ENCODE peak calls at places on chromosomes 1 and 21, in five cellular contexts. N, F, R, U and Z are unnamed samples.

GRCh38 chr1:240092301-240093119 is 827 bp downstream of the FMN2 start:
- DNase-seq in N (no peak), F (peak), R (no peak), U (peak), Z (peak)

GRCh38 chr1:65020774-65021173 is 54.4 kb upstream of the JAK1 start:
- DNase-seq in N (no peak), F (no peak), R (no peak), U (peak), Z (no peak)

GRCh38 chr1:189185077-189185476 is 1292.6 kb downstream of the BRINP3 start:
- DNase-seq in N (no peak), F (no peak), R (no peak), U (no peak), Z (peak)

GRCh38 chr1:153793973-153794615 is 18.9 kb downstream of the SLC27A3 start:
- DNase-seq in N (no peak), F (no peak), R (no peak), U (no peak), Z (no peak)

GRCh38 chr21:46551636-46552241 is 53.1 kb downstream of the S100B start:
- DNase-seq in N (peak), F (no peak), R (peak), U (no peak), Z (no peak)

GRCh38 chr1:156006666-156007376 is 13.9 kb downstream of the SSR2 start:
- DNase-seq in N (no peak), F (no peak), R (no peak), U (no peak), Z (no peak)

GRCh38 chr1:19495816-19496528 is 10.6 kb upstream of the CAPZB start:
- DNase-seq in N (no peak), F (peak), R (no peak), U (no peak), Z (peak)

GRCh38 chr1:219697667-219698066 is 84.8 kb upstream of the ZC3H11B start:
- DNase-seq in N (no peak), F (no peak), R (no peak), U (no peak), Z (no peak)

GRCh38 chr1:147849097-147849873 is 53.3 kb upstream of the GJA8 start:
- DNase-seq in N (no peak), F (peak), R (peak), U (peak), Z (no peak)

GRCh38 chr1:199264283-199264682 is 625.4 kb downstream of the PTPRC start:
- DNase-seq in N (no peak), F (no peak), R (no peak), U (no peak), Z (no peak)

GRCh38 chr1:7722670-7723012 is 48.5 kb upstream of the VAMP3 start:
- DNase-seq in N (no peak), F (no peak), R (no peak), U (no peak), Z (no peak)

GRCh38 chr1:32709075-32709474 is 6.5 kb upstream of the SYNC start:
- DNase-seq in N (no peak), F (no peak), R (no peak), U (no peak), Z (no peak)

GRCh38 chr1:54977938-54978337 is 2.5 kb upstream of the TMEM61 start:
- DNase-seq in N (no peak), F (no peak), R (no peak), U (no peak), Z (no peak)

GRCh38 chr1:243447844-243448243 is 192.0 kb downstream of the SDCCAG8 start:
- DNase-seq in N (no peak), F (no peak), R (no peak), U (no peak), Z (no peak)

DNA sequence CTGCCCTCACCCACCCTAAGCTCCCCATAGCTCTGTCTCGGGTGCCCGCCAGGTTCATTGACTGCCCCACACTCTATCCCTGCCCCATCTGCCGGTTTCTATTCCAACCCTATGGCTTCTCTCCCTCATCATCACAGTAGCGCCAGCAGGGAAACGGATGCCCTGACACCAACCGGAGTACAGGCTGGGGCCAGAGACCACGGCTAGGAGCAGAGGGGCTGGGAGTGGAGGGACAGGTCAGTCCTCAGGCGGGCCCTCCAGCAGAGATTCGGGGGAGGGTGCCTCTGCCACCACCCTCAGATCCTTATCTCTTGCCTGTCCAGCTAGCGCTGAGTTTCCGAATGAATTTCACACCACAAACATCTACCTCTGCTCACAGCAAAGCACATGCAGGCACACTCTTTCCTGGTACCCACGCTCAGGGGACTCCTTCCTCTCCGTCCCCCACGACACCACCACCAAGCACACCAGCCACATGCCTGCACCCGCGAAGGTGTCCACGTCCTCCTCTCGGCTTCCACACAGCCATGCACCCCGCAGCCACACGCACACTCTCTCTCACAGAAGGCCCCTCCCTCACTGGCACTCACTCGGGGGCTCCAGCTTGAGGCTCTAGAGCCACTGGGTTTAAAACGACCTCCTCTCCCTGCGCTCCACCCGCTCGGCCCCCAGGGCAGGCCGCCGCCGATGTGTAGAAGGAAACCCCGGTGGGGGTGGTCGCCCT is 7.2 kb downstream of the TAL1 start:
- DNase-seq in N (no peak), F (no peak), R (no peak), U (no peak), Z (no peak)
- H3K4me3 ChIP-seq in N (no peak), F (no peak), R (peak), U (no peak), Z (no peak)

DNA sequence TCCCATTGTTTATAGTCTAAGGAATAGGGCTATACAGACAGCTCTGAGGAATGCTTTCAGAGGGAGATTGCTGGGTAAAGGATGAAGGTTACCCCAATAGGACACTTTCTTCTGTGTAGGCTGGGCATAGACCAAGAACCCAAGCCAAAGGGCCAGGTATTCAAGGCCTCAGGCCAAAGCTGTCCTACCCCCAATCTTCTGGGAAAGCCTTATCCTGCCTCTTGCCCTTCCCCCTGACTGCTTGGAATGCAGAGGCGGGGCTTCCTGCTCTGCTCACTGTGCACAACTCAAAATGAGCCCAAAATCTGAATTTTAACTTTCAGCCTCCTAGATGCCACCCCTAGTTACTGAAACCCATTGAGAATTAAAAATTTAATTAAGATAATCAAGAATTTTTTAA is 2.2 kb downstream of the OR10Z1 start:
- DNase-seq in N (no peak), F (no peak), R (no peak), U (no peak), Z (no peak)
- TF ChIP-seq CTCF in N (no peak), F (no peak), R (no peak), U (no peak), Z (no peak)

DNA sequence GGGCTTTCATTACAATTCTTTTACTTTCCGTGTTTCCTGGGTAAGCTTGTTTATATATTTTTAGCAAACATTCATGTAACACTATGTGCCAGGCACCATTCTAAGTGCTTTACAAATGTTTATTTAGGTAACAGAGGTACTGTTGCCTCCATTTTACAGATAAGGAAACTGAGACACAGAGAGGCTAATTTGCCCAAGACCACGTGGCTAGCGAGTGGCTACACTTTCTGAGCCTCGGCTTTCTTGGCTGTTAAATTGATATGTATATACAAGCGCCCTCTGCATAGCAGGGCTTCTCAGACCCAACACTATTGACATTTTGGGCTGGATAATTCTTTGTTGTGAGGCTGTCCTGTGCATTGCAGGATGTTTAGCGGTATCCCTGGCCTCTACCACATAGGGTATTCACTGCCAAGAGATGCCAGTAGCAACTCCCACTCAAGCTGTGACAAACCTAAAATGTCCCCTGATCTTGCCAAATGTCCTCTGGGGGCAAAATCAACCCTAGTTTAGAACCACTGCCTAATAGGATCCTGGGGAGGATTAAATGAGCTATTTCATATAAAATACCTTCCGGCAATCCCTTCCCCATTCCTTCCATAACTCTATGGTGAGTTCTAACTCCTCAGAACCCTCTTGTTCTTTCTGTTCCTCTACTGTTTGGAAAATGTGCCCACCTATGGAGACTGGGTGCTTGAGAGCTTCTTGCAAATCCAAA is 17.2 kb upstream of the ID3 start:
- DNase-seq in N (no peak), F (peak), R (no peak), U (no peak), Z (peak)
- H3K4me3 ChIP-seq in N (no peak), F (peak), R (no peak), U (no peak), Z (peak)

GRCh38 chr1:111198836-111199235 is 1.6 kb downstream of the DENND2D start:
- DNase-seq in N (no peak), F (no peak), R (no peak), U (no peak), Z (no peak)

GRCh38 chr1:111199329-111199728 is 1.1 kb downstream of the DENND2D start:
- DNase-seq in N (no peak), F (no peak), R (no peak), U (no peak), Z (no peak)

GRCh38 chr1:111200802-111201161 is 336 bp upstream of the DENND2D start:
- DNase-seq in N (no peak), F (no peak), R (no peak), U (no peak), Z (no peak)

GRCh38 chr1:111201275-111202090 is 1.0 kb upstream of the DENND2D start:
- DNase-seq in N (peak), F (no peak), R (no peak), U (no peak), Z (no peak)

DNA sequence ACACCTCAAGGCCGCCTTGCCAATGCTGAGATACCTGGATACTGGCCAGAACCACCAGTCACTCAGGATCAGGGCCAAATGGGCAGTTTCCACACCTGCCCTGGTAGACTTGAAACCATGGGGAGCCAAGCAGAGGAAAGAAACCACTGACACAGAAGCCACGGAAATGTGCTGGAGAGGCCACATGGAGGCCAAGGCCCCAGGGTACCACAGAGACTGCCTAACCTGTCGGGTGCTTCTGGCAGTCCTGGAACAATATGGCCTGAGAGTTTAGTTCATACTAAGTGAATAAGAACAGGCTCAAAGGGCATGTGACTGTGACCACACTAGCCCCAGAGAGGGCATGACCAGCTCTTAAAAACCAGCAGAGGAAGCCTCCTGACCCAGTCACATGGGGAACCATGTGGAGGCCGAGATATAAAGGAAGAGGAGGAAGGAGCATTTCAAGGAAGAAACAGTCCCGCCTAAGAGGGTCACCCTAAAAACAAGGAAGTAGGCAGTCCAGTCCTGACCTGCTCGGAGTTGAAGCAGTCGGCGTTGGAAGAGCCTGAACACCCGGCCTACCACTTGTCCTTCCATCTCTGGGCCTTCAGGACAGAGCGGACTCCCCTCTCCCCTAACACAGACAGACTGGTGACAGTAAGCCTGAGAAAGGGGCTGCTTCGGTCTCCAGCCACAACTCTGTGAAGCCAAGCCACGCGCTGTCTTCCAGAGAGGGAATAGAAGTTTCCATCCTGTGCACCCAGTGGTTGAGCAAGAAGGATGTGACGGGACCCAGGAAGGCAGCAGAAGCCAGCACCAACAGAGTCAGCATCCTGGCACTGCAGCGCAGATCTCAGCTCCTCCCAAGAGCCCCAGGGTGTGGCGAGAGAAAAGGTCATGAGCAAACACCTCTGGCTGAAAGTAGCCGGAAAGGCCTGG is at the start of gene DENND2D:
- DNase-seq in N (peak), F (no peak), R (peak), U (no peak), Z (no peak)
- TF ChIP-seq CTCF in N (no peak), F (no peak), R (no peak), U (no peak), Z (no peak)

GRCh38 chr1:12540580-12541273 is 77.3 kb downstream of the DHRS3 start:
- DNase-seq in N (no peak), F (no peak), R (peak), U (no peak), Z (no peak)
- H3K4me3 ChIP-seq in N (no peak), F (no peak), R (no peak), U (no peak), Z (no peak)